ENCODE peak calls at places on chromosomes 11 and 22, in four cellular contexts. Y is neuronal stem cell; C is activated T-cell treated with anti-CD3 and anti-CD28 coated beads, Interleukin-2, amount 50 U/mL, for 48 hours; T is BE2C. S is an unnamed sample.

GRCh38 chr11:121741316-121741715 is 288.5 kb upstream of the SORL1-AS1 start:
- DNase-seq in C (no peak), T (peak), Y (no peak), S (peak)

GRCh38 chr11:9922806-9923205 is 258.9 kb downstream of the SWAP70 start:
- DNase-seq in C (no peak), Y (no peak), T (no peak), S (no peak)

GRCh38 chr11:65116370-65117205 is 913 bp downstream of the ZNHIT2 start:
- DNase-seq in C (peak), T (no peak), Y (no peak), S (peak)

GRCh38 chr11:127993788-127994187 is 593.6 kb downstream of the ETS1 start:
- DNase-seq in Y (no peak), T (no peak), C (peak), S (no peak)

GRCh38 chr22:29485448-29485847 is 5.4 kb downstream of the NEFH start:
- DNase-seq in C (no peak), Y (no peak), T (no peak), S (no peak)

GRCh38 chr11:57699813-57700212 is 12.2 kb downstream of the MED19 start:
- DNase-seq in C (no peak), Y (no peak), T (no peak), S (no peak)

GRCh38 chr11:64090811-64091516 is 55.2 kb downstream of the FLRT1 start:
- DNase-seq in Y (no peak), T (no peak), C (no peak), S (peak)

GRCh38 chr11:130219148-130219547 is 59.6 kb downstream of the ST14 start:
- DNase-seq in T (no peak), C (peak), Y (no peak), S (no peak)

S was measured in GM23248.